ENCODE peak calls at places on chromosomes 4 and X, in nine cellular contexts. W is fibroblast of the conjunctiva, E is NCI-H345, F is left lung, A is NCI-H2081, Z is sigmoid colon, P is activated T-cell treated with anti-CD3 and anti-CD28 coated beads for 1 hour, I is NCI-H187 treated with DMSO at 0.1 percent for 48 hours, Q is NCI-H1105. C is an unnamed sample.

GRCh38 chrX:115413246-115413878 is 123.8 kb downstream of the LUZP4 start:
- DNase-seq in I (no peak), Z (no peak), Q (no peak), E (no peak), F (no peak), A (no peak), W (no peak), P (no peak), C (no peak)

GRCh38 chrX:47587906-47588735 is 5.9 kb downstream of the TIMP1 start:
- DNase-seq in Q (no peak), A (no peak), F (no peak), E (no peak), P (no peak), Z (no peak), I (no peak), W (no peak), C (no peak)

GRCh38 chr4:87461281-87461700 is 38.9 kb downstream of the NUDT9 start:
- DNase-seq in W (no peak), I (no peak), A (no peak), P (no peak), F (no peak), Q (no peak), Z (no peak), E (no peak), C (no peak)

GRCh38 chrX:153924149-153924861 is 1.8 kb downstream of the ARHGAP4 start:
- DNase-seq in P (no peak), Q (peak), I (no peak), E (peak), F (no peak), A (peak), W (peak), Z (no peak), C (peak)

GRCh38 chrX:48648299-48648698 is 35.3 kb upstream of the WAS start:
- DNase-seq in A (peak), I (no peak), P (no peak), F (no peak), E (peak), Q (no peak), W (peak), Z (peak), C (no peak)

GRCh38 chr4:54516556-54517215 is 141.1 kb upstream of the KIT start:
- DNase-seq in E (no peak), W (no peak), A (no peak), P (no peak), Z (no peak), F (no peak), Q (no peak), I (no peak), C (no peak)

GRCh38 chr4:6414578-6414977 is 57.8 kb downstream of the PPP2R2C start:
- DNase-seq in P (no peak), F (no peak), W (no peak), Z (no peak), A (no peak), E (no peak), I (no peak), Q (no peak), C (no peak)

GRCh38 chr4:147110473-147110872 is 164.8 kb upstream of the TTC29 start:
- DNase-seq in Q (no peak), W (no peak), Z (no peak), P (no peak), I (no peak), A (no peak), F (no peak), E (no peak), C (no peak)